ENCODE peak calls at places on chromosomes 11 and 22, in eight cellular contexts. G, B, H, Q, V, F, W and L are unnamed samples.

GRCh38 chr11:6745465-6746015 is 26.2 kb downstream of the OR2AG2 start:
- DNase-seq in G (no peak), V (no peak), Q (no peak), H (no peak), F (no peak), W (no peak), B (no peak), L (no peak)

GRCh38 chr22:32083814-32084213 is 40.8 kb downstream of the SLC5A1 start:
- DNase-seq in V (no peak), H (no peak), G (no peak), B (no peak), F (no peak), Q (no peak), W (no peak), L (no peak)

GRCh38 chr11:24588075-24588474 is 91.2 kb downstream of the LUZP2 start:
- DNase-seq in V (no peak), W (no peak), H (peak), G (no peak), Q (no peak), F (no peak), B (peak), L (no peak)

GRCh38 chr11:13674799-13675509 is 6.5 kb downstream of the FAR1 start:
- DNase-seq in Q (no peak), G (no peak), V (no peak), H (no peak), B (peak), F (no peak), W (peak), L (no peak)

GRCh38 chr11:19673924-19674390 is 38.7 kb upstream of the NAV2 start:
- DNase-seq in W (no peak), B (peak), F (peak), Q (no peak), V (peak), H (no peak), G (no peak), L (peak)

GRCh38 chr22:37529652-37530345 is 10.6 kb upstream of the CARD10 start:
- DNase-seq in B (no peak), F (no peak), G (no peak), W (no peak), V (no peak), Q (no peak), H (no peak), L (no peak)

GRCh38 chr11:61960532-61960931 is 6.9 kb downstream of the FTH1 start:
- DNase-seq in W (no peak), B (no peak), G (no peak), F (no peak), V (no peak), Q (no peak), H (no peak), L (peak)

GRCh38 chr11:120608061-120608460 is 96.5 kb downstream of the GRIK4 start:
- DNase-seq in F (no peak), Q (no peak), W (no peak), V (no peak), B (no peak), G (no peak), H (no peak), L (no peak)

GRCh38 chr11:41963406-41963805 is 504.0 kb upstream of the LRRC4C start:
- DNase-seq in V (no peak), G (no peak), Q (no peak), B (no peak), F (no peak), W (no peak), H (no peak), L (no peak)

GRCh38 chr22:16601437-16602223 is 9.0 kb upstream of the CCT8L2 start:
- DNase-seq in B (no peak), Q (no peak), F (no peak), V (no peak), W (no peak), H (no peak), G (peak), L (no peak)

GRCh38 chr11:131889760-131890620 is 519.6 kb downstream of the NTM start:
- DNase-seq in F (no peak), V (peak), G (no peak), H (no peak), W (no peak), B (no peak), Q (no peak), L (no peak)

GRCh38 chr11:1728931-1729691 is 21.3 kb downstream of the IFITM10 start:
- DNase-seq in V (no peak), H (no peak), B (no peak), F (no peak), W (peak), Q (no peak), G (no peak), L (no peak)

GRCh38 chr22:35462558-35463230 is 62.8 kb downstream of the MCM5 start:
- DNase-seq in H (no peak), G (no peak), B (no peak), Q (no peak), F (no peak), W (no peak), V (no peak), L (no peak)

GRCh38 chr11:88398372-88399140 is 61.0 kb upstream of the CTSC start:
- DNase-seq in G (no peak), V (no peak), B (peak), Q (no peak), F (no peak), H (peak), W (no peak), L (no peak)

GRCh38 chr22:38455530-38456271 is 702 bp upstream of the KCNJ4 start:
- DNase-seq in W (no peak), Q (no peak), B (no peak), G (peak), F (peak), V (peak), H (no peak), L (no peak)

GRCh38 chr11:28659716-28660348 is 551.6 kb downstream of the METTL15 start:
- DNase-seq in B (no peak), G (no peak), V (no peak), W (no peak), F (no peak), H (no peak), Q (no peak), L (no peak)

GRCh38 chr22:47654922-47655451 is 892.5 kb downstream of the TBC1D22A start:
- DNase-seq in W (no peak), V (no peak), B (no peak), F (no peak), G (no peak), H (no peak), Q (no peak), L (no peak)

GRCh38 chr11:118152552-118153471 is at the start of gene SCN4B:
- DNase-seq in V (peak), F (peak), G (peak), Q (no peak), B (peak), H (peak), W (no peak), L (no peak)

GRCh38 chr11:93902921-93903320 is 52.5 kb upstream of the VSTM5 start:
- DNase-seq in F (no peak), H (peak), G (no peak), W (no peak), Q (no peak), B (no peak), V (no peak), L (no peak)

GRCh38 chr22:36587289-36588154 is 58.6 kb upstream of the EIF3D start:
- DNase-seq in H (peak), F (no peak), W (no peak), Q (no peak), V (no peak), B (peak), G (no peak), L (no peak)

GRCh38 chr22:24416095-24416494 is 11.3 kb upstream of the ADORA2A start:
- DNase-seq in W (no peak), G (no peak), V (no peak), Q (no peak), B (peak), F (no peak), H (no peak), L (no peak)

GRCh38 chr11:537622-538430 is 499 bp downstream of the LRRC56 start:
- DNase-seq in H (no peak), G (no peak), B (no peak), V (no peak), Q (no peak), F (no peak), W (no peak), L (peak)

GRCh38 chr11:119434531-119435330 is 11.8 kb upstream of the THY1 start:
- DNase-seq in B (peak), V (no peak), W (no peak), G (no peak), F (no peak), H (no peak), Q (no peak), L (no peak)

GRCh38 chr11:33237039-33237597 is 20.1 kb upstream of the HIPK3 start:
- DNase-seq in W (no peak), V (no peak), H (no peak), F (no peak), B (no peak), Q (no peak), G (no peak), L (no peak)

GRCh38 chr22:26901228-26901816 is 243.9 kb downstream of the MIAT start:
- DNase-seq in H (no peak), B (no peak), Q (no peak), V (no peak), F (no peak), G (no peak), W (no peak), L (no peak)

GRCh38 chr11:1301220-1302000 is 8.0 kb downstream of the TOLLIP start:
- DNase-seq in V (no peak), B (no peak), G (no peak), W (no peak), F (peak), H (no peak), Q (no peak), L (peak)

GRCh38 chr11:35623708-35624168 is 5.5 kb downstream of the FJX1 start:
- DNase-seq in F (no peak), Q (no peak), V (no peak), B (peak), H (peak), W (no peak), G (no peak), L (no peak)

GRCh38 chr11:60905551-60906113 is 753 bp downstream of the PRPF19 start:
- DNase-seq in H (peak), Q (no peak), B (peak), V (no peak), F (no peak), G (no peak), W (no peak), L (no peak)

GRCh38 chr11:11909727-11910126 is 68.0 kb downstream of the USP47 start:
- DNase-seq in F (no peak), Q (no peak), G (no peak), H (peak), W (no peak), V (no peak), B (peak), L (no peak)